ENCODE peak calls at places on chromosomes 12 and 14, in eight cellular contexts. X, Y, T, A, E, B, S and N are unnamed samples.
A peak's percentile ranks its signal among the peaks of the same experiment; 100 is the strongest.

GRCh38 chr14:99134333-99135046 is 137.5 kb downstream of the BCL11B start:
- DNase-seq in X (no peak), Y (no peak), T (no peak), A (no peak), E (no peak), B (peak; percentile 83), S (no peak), N (no peak)

GRCh38 chr12:107491856-107492255 is 193.7 kb upstream of the PWP1 start:
- DNase-seq in X (no peak), Y (no peak), T (no peak), A (no peak), E (no peak), B (no peak), S (no peak), N (no peak)

GRCh38 chr14:97025722-97026121 is 228.5 kb downstream of the VRK1 start:
- DNase-seq in X (no peak), Y (peak; percentile 55), T (no peak), A (no peak), E (no peak), B (no peak), S (peak; percentile 39), N (no peak)

GRCh38 chr12:70467476-70467875 is 101.4 kb downstream of the KCNMB4 start:
- DNase-seq in X (no peak), Y (no peak), T (no peak), A (no peak), E (no peak), B (no peak), S (no peak), N (no peak)

GRCh38 chr12:25723286-25723685 is 170.2 kb upstream of the LMNTD1 start:
- DNase-seq in X (no peak), Y (no peak), T (no peak), A (no peak), E (no peak), B (no peak), S (no peak), N (no peak)

GRCh38 chr14:89078021-89078676 is 253.7 kb downstream of the TTC8 start:
- DNase-seq in X (no peak), Y (no peak), T (no peak), A (no peak), E (no peak), B (no peak), S (no peak), N (no peak)

GRCh38 chr14:74945261-74945851 is 10.0 kb downstream of the PGF start:
- DNase-seq in X (no peak), Y (peak; percentile 40), T (no peak), A (peak; percentile 56), E (no peak), B (no peak), S (peak; percentile 39), N (no peak)

GRCh38 chr14:23931705-23932314 is 21.8 kb upstream of the DHRS4 start:
- DNase-seq in X (no peak), Y (no peak), T (no peak), A (no peak), E (no peak), B (no peak), S (no peak), N (no peak)

GRCh38 chr12:128587918-128588317 is 235.8 kb downstream of the SLC15A4 start:
- DNase-seq in X (no peak), Y (no peak), T (no peak), A (no peak), E (no peak), B (no peak), S (no peak), N (no peak)

GRCh38 chr12:119500209-119500608 is 93.4 kb upstream of the TMEM233 start:
- DNase-seq in X (no peak), Y (no peak), T (no peak), A (no peak), E (no peak), B (no peak), S (no peak), N (no peak)

GRCh38 chr14:71319646-71320045 is 412.4 kb downstream of the PCNX1 start:
- DNase-seq in X (no peak), Y (peak; percentile 55), T (no peak), A (no peak), E (no peak), B (no peak), S (no peak), N (no peak)

GRCh38 chr12:2395352-2395977 is 342.7 kb downstream of the CACNA1C start:
- DNase-seq in X (no peak), Y (peak; percentile 46), T (no peak), A (peak; percentile 57), E (peak; percentile 42), B (no peak), S (peak; percentile 78), N (peak; percentile 8)

GRCh38 chr14:93939304-93940229 is 12.4 kb downstream of the FAM181A start:
- DNase-seq in X (no peak), Y (peak; percentile 91), T (peak; percentile 29), A (peak; percentile 93), E (peak; percentile 77), B (peak; percentile 95), S (peak; percentile 91), N (no peak)

GRCh38 chr14:69711065-69711464 is 55.9 kb upstream of the SRSF5 start:
- DNase-seq in X (no peak), Y (no peak), T (no peak), A (no peak), E (peak; percentile 86), B (peak; percentile 76), S (no peak), N (no peak)

GRCh38 chr12:33322519-33322918 is 117.1 kb downstream of the SYT10 start:
- DNase-seq in X (no peak), Y (no peak), T (no peak), A (no peak), E (no peak), B (no peak), S (no peak), N (no peak)

GRCh38 chr12:22100952-22101748 is 55.1 kb downstream of the CMAS start:
- DNase-seq in X (peak; percentile 9), Y (peak; percentile 74), T (peak; percentile 15), A (peak; percentile 56), E (no peak), B (no peak), S (no peak), N (no peak)

GRCh38 chr12:49894754-49895153 is 8.9 kb downstream of the FAIM2 start:
- DNase-seq in X (no peak), Y (no peak), T (no peak), A (no peak), E (no peak), B (no peak), S (no peak), N (no peak)

GRCh38 chr12:63068857-63069442 is 82.1 kb downstream of the AVPR1A start:
- DNase-seq in X (no peak), Y (peak; percentile 57), T (peak; percentile 34), A (no peak), E (no peak), B (no peak), S (no peak), N (peak; percentile 79)
- TF ChIP-seq CTCF in X (peak; percentile 60), Y (peak; percentile 32), T (peak; percentile 64), A (no peak), E (peak; percentile 63), B (no peak), S (peak; percentile 74), N (peak; percentile 61)

GRCh38 chr14:62667515-62667914 is 377.7 kb downstream of the KCNH5 start:
- DNase-seq in X (no peak), Y (no peak), T (no peak), A (no peak), E (no peak), B (no peak), S (no peak), N (no peak)
- TF ChIP-seq CTCF in X (no peak), Y (no peak), T (peak; percentile 12), A (no peak), E (no peak), B (no peak), S (no peak), N (peak; percentile 25)

GRCh38 chr12:79522237-79522636 is 168.5 kb downstream of the PAWR start:
- DNase-seq in X (no peak), Y (no peak), T (no peak), A (no peak), E (no peak), B (no peak), S (no peak), N (no peak)

GRCh38 chr12:79524507-79525148 is 166.1 kb downstream of the PAWR start:
- DNase-seq in X (no peak), Y (no peak), T (no peak), A (no peak), E (no peak), B (no peak), S (no peak), N (no peak)

GRCh38 chr12:79522657-79523386 is 167.9 kb downstream of the PAWR start:
- DNase-seq in X (no peak), Y (no peak), T (no peak), A (no peak), E (no peak), B (no peak), S (no peak), N (no peak)

GRCh38 chr12:79527498-79527897 is 163.3 kb downstream of the PAWR start:
- DNase-seq in X (no peak), Y (no peak), T (no peak), A (no peak), E (no peak), B (no peak), S (no peak), N (no peak)

GRCh38 chr12:79525357-79525756 is 165.4 kb downstream of the PAWR start:
- DNase-seq in X (no peak), Y (no peak), T (no peak), A (no peak), E (no peak), B (no peak), S (no peak), N (no peak)
- TF ChIP-seq CTCF in X (no peak), Y (no peak), T (no peak), A (no peak), E (no peak), B (no peak), S (no peak), N (no peak)

GRCh38 chr12:76451528-76451927 is 103.3 kb upstream of the BBS10 start:
- DNase-seq in X (no peak), Y (no peak), T (no peak), A (no peak), E (no peak), B (no peak), S (no peak), N (no peak)

GRCh38 chr12:76446090-76446489 is 97.9 kb upstream of the BBS10 start:
- DNase-seq in X (no peak), Y (no peak), T (no peak), A (no peak), E (no peak), B (no peak), S (no peak), N (no peak)

GRCh38 chr12:76450690-76451089 is 102.5 kb upstream of the BBS10 start:
- DNase-seq in X (peak; percentile 21), Y (no peak), T (no peak), A (no peak), E (no peak), B (no peak), S (no peak), N (peak; percentile 72)

GRCh38 chr12:76449993-76450392 is 101.8 kb upstream of the BBS10 start:
- DNase-seq in X (no peak), Y (no peak), T (no peak), A (no peak), E (no peak), B (no peak), S (no peak), N (no peak)

DNA sequence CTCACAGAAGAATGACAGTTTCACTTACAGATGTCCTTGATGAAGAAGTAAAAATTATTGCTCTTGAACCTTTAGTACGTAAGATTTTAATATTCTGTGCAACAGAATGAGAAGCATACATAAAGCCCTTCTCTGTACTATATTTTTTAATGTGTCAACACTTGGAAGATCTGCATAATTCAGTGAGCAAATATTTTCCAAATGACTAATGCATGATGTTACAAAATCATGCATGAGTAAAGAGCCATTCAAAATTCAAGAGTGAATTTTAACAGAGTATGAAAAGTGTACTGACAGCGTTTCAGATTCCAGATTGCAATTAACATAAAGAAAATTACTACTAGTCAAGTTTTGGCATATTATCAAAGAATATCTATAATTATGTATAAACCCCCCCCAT is 101.4 kb upstream of the BBS10 start:
- DNase-seq in X (no peak), Y (no peak), T (no peak), A (no peak), E (no peak), B (no peak), S (no peak), N (no peak)
- TF ChIP-seq CTCF in X (no peak), Y (no peak), T (no peak), A (no peak), E (no peak), B (no peak), S (no peak), N (no peak)